ENCODE peak calls at places on chromosomes 13 and 19, in seven cellular contexts. Y, U, N, I, S, O and Q are unnamed samples. For H3K27me3 and H3K36me3, the result is how much of the 10 kb centered on the place peaks cover.

GRCh38 chr19:17236831-17237543 is 8.7 kb downstream of the NR2F6 start:
- DNase-seq in Y (peak), U (no peak), N (no peak), I (no peak), S (no peak), O (no peak), Q (no peak)

GRCh38 chr19:29878973-29879654 is 62.9 kb upstream of the URI1 start:
- DNase-seq in Y (peak), U (no peak), N (no peak), I (no peak), S (peak), O (peak), Q (no peak)

GRCh38 chr13:99610702-99611289 is 109.5 kb downstream of the TM9SF2 start:
- DNase-seq in Y (no peak), U (no peak), N (no peak), I (no peak), S (no peak), O (no peak), Q (no peak)

GRCh38 chr19:6073858-6074708 is 36.2 kb downstream of the RFX2 start:
- DNase-seq in Y (no peak), U (no peak), N (no peak), I (no peak), S (no peak), O (no peak), Q (no peak)

GRCh38 chr19:55247621-55248099 is 11.2 kb downstream of the PPP6R1 start:
- DNase-seq in Y (peak), U (no peak), N (no peak), I (no peak), S (peak), O (no peak), Q (no peak)

GRCh38 chr13:47945738-47946137 is 55.3 kb downstream of the SUCLA2 start:
- DNase-seq in Y (no peak), U (no peak), N (no peak), I (no peak), S (peak), O (peak), Q (no peak)

GRCh38 chr19:4829001-4829712 is 2.4 kb downstream of the TICAM1 start:
- DNase-seq in Y (no peak), U (no peak), N (no peak), I (no peak), S (no peak), O (no peak), Q (no peak)

GRCh38 chr19:42081584-42082258 is 5.8 kb downstream of the ZNF574 start:
- DNase-seq in Y (no peak), U (no peak), N (peak), I (no peak), S (peak), O (peak), Q (no peak)

GRCh38 chr19:6599866-6600454 is 9.0 kb upstream of the CD70 start:
- DNase-seq in Y (no peak), U (no peak), N (no peak), I (no peak), S (no peak), O (no peak), Q (no peak)

GRCh38 chr13:33034897-33035296 is 18.7 kb downstream of the KL start:
- DNase-seq in Y (no peak), U (no peak), N (no peak), I (no peak), S (no peak), O (no peak), Q (no peak)

GRCh38 chr19:39252458-39252857 is 3.8 kb upstream of the IFNL4 start:
- DNase-seq in Y (no peak), U (no peak), N (no peak), I (no peak), S (no peak), O (no peak), Q (no peak)

GRCh38 chr19:8367327-8368001 is 3.5 kb downstream of the ANGPTL4 start:
- DNase-seq in Y (peak), U (peak), N (peak), I (peak), S (peak), O (peak), Q (no peak)

GRCh38 chr19:18233224-18233825 is 7.1 kb upstream of the PDE4C start:
- DNase-seq in Y (peak), U (peak), N (peak), I (no peak), S (peak), O (peak), Q (peak)

GRCh38 chr13:27079421-27079958 is 92.1 kb downstream of the USP12 start:
- DNase-seq in Y (no peak), U (no peak), N (no peak), I (no peak), S (peak), O (peak), Q (no peak)

DNA sequence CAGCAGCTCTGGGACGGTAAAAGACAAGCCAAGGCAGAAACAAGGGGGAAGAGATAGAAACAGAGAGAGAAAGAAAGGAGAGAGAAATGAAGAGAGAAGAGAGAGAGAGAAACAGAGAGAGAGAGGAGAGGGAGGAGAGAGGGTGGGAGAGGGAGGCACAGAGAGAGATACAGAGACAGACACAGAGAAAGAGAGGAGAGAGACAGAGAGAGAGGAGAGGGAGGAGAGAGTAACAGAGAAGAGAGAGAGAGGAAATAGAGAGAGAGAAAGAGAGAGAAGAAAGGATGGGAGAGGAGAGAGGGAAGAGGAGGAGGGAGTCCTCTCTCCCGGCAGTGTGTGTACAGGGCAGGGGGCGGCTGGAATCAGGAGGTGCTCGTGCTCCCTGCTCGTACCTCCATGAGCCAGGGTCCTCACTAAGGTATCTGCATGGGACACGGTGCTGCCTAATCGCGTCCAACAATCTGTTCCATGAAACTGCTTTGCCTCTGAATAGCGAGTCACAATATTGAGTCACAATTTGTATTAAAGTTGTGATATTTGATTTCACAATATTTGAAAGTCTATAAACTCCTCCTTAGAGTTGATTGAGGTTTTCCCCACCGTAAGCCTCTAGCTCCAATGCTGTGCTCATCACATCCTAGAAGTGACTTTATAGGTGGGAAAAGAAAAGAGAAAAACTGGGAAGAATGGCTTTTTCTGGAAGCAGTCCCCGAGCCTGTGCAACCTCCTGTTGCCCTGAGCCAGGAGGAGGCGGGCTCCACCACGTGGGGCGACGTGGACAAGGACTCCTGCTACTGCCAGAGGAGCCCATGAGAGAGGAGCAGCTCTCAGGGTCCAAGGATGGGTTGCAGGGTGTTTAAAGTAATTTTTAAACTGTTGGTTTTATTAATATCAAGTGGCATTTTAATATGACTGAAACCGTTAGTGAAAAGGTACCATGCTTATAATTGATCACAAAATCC is 81.7 kb upstream of the ARHGEF7 start:
- DNase-seq in Y (no peak), U (no peak), N (no peak), I (no peak), S (no peak), O (no peak), Q (no peak)
- H3K27me3 ChIP-seq in Y (under half), U (under half), N (under half), I (under half), S (under half), O (under half), Q (under half)

GRCh38 chr19:37484406-37485115 is 15.4 kb downstream of the ZNF570 start:
- DNase-seq in Y (no peak), U (no peak), N (no peak), I (no peak), S (no peak), O (no peak), Q (no peak)
- H3K36me3 ChIP-seq in Y (under half), U (under half), N (under half), I (half or more), S (under half), O (under half), Q (under half)

GRCh38 chr19:50831026-50831396 is 2.4 kb downstream of the KLK15 start:
- DNase-seq in Y (peak), U (no peak), N (no peak), I (no peak), S (no peak), O (no peak), Q (no peak)
- H3K27me3 ChIP-seq in Y (under half), U (under half), N (under half), I (under half), S (under half), O (under half), Q (under half)

GRCh38 chr19:45824531-45825262 is 9.6 kb upstream of the RSPH6A start:
- DNase-seq in Y (peak), U (no peak), N (no peak), I (no peak), S (no peak), O (no peak), Q (no peak)
- H3K36me3 ChIP-seq in Y (under half), U (under half), N (under half), I (half or more), S (under half), O (half or more), Q (half or more)